ENCODE peak calls at places on chromosomes 4 and X, in four cellular contexts. B is GM23248; U is ascending aorta; K is CD8-positive, alpha-beta T cell. Z is an unnamed sample.
A peak's percentile ranks its signal among the peaks of the same experiment; 100 is the strongest.

GRCh38 chr4:70734168-70734954 is 12.6 kb downstream of the RUFY3 start:
- DNase-seq in B (peak; percentile 73), U (no peak), K (peak; percentile 19), Z (peak; percentile 8)

GRCh38 chrX:3263681-3264126 is 82.7 kb downstream of the MXRA5 start:
- DNase-seq in U (no peak), K (no peak), B (peak; percentile 41), Z (no peak)

GRCh38 chr4:96170198-96170597 is 330.3 kb downstream of the PDHA2 start:
- DNase-seq in K (no peak), B (no peak), U (no peak), Z (no peak)

GRCh38 chrX:39941332-39941920 is 156.3 kb downstream of the BCOR start:
- DNase-seq in K (no peak), B (no peak), U (no peak), Z (no peak)

GRCh38 chr4:39621582-39621981 is 17.1 kb downstream of the SMIM14 start:
- DNase-seq in K (no peak), B (peak; percentile 90), U (no peak), Z (no peak)

GRCh38 chr4:83109480-83110221 is 4.9 kb downstream of the PLAC8 start:
- DNase-seq in U (no peak), B (peak; percentile 66), K (peak; percentile 47), Z (no peak)

GRCh38 chrX:40947276-40947675 is 138.0 kb upstream of the USP9X start:
- DNase-seq in K (no peak), U (no peak), B (peak; percentile 79), Z (no peak)

GRCh38 chr4:87067120-87067885 is 132.5 kb downstream of the AFF1 start:
- DNase-seq in K (no peak), B (no peak), U (no peak), Z (no peak)

GRCh38 chr4:111849726-111850284 is 295.4 kb upstream of the FAM241A start:
- DNase-seq in B (peak; percentile 8), U (no peak), K (no peak), Z (no peak)

GRCh38 chr4:150415213-150415612 is 166.7 kb upstream of the MAB21L2 start:
- DNase-seq in B (no peak), U (no peak), K (no peak), Z (no peak)

GRCh38 chrX:124229374-124229773 is 103.1 kb upstream of the TEX13D start:
- DNase-seq in K (no peak), B (no peak), U (no peak), Z (no peak)

GRCh38 chr4:3666263-3666662 is 99.9 kb upstream of the ADRA2C start:
- DNase-seq in B (no peak), K (no peak), U (no peak), Z (no peak)

GRCh38 chrX:115553171-115553570 is 7.8 kb upstream of the PLS3 start:
- DNase-seq in B (no peak), K (no peak), U (no peak), Z (no peak)

GRCh38 chrX:39308126-39308525 is 506.9 kb downstream of the MID1IP1 start:
- DNase-seq in K (no peak), U (no peak), B (no peak), Z (no peak)

GRCh38 chr4:78439328-78439727 is 112.2 kb upstream of the ANXA3 start:
- DNase-seq in U (no peak), B (peak; percentile 32), K (no peak), Z (no peak)

GRCh38 chrX:9610774-9611392 is 146.0 kb downstream of the TBL1X start:
- DNase-seq in K (no peak), B (peak; percentile 53), U (no peak), Z (no peak)

GRCh38 chrX:39953879-39954278 is 143.9 kb downstream of the BCOR start:
- DNase-seq in B (no peak), K (no peak), U (no peak), Z (no peak)

GRCh38 chrX:134453631-134454030 is 6.3 kb upstream of the HPRT1 start:
- DNase-seq in K (no peak), U (no peak), B (no peak), Z (no peak)

GRCh38 chrX:130577431-130577830 is 175.6 kb downstream of the RBMX2 start:
- DNase-seq in K (no peak), U (no peak), B (no peak), Z (no peak)

GRCh38 chrX:25021132-25021498 is 5.3 kb upstream of the ARX start:
- DNase-seq in B (no peak), K (no peak), U (no peak), Z (no peak)

GRCh38 chrX:130139474-130140201 is 26.0 kb downstream of the AIFM1 start:
- DNase-seq in K (no peak), U (no peak), B (no peak), Z (no peak)

GRCh38 chr4:20288846-20289512 is 37.3 kb downstream of the SLIT2 start:
- DNase-seq in B (peak; percentile 83), K (no peak), U (no peak), Z (no peak)
- H3K27ac ChIP-seq in B (peak overlapping the region; percentile 49), K (no peak overlapping the region), U (no peak overlapping the region), Z (no peak overlapping the region)

GRCh38 chrX:148381603-148382002 is 118.8 kb upstream of the AFF2 start:
- DNase-seq in K (no peak), B (no peak), U (no peak), Z (no peak)
- H3K27ac ChIP-seq in K (peak overlapping the region; percentile 32), B (no peak overlapping the region), U (no peak overlapping the region), Z (no peak overlapping the region)

GRCh38 chr4:169017971-169018370 is 7.9 kb upstream of the CBR4 start:
- DNase-seq in B (no peak), K (no peak), U (no peak), Z (no peak)
- H3K27ac ChIP-seq in B (no peak overlapping the region), K (no peak overlapping the region), U (no peak overlapping the region), Z (no peak overlapping the region)

GRCh38 chr4:2483237-2483636 is 14.3 kb downstream of the RNF4 start:
- DNase-seq in U (no peak), B (no peak), K (no peak), Z (no peak)
- H3K27ac ChIP-seq in U (peak overlapping the region; percentile 61), B (peak overlapping the region; percentile 32), K (no peak overlapping the region), Z (peak overlapping the region; percentile 81)

DNA sequence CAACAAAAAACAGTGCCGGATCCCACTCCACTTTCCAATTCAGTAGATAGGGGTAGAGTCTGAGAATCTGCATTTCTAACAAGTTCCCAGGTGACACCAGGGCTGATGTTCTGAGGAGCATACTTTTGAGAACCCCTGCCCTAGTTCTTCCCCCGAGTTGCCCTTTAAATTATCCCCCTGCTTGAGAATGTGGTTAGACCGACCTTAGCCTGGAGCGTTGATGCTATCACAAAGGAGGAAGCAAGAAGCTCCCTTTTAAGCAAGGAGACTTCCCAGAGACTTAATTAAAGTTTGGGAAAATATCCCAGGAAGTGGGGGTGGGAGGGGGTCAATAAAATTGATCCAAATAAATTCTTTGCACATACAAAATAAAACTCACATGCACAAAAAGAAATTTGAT is 485.9 kb downstream of the SMARCA1 start:
- DNase-seq in K (no peak), U (no peak), B (no peak), Z (no peak)
- H3K27ac ChIP-seq in K (no peak overlapping the region), U (no peak overlapping the region), B (no peak overlapping the region), Z (no peak overlapping the region)

GRCh38 chrX:17459008-17459407 is 84.0 kb downstream of the NHS start:
- DNase-seq in B (peak; percentile 70), K (no peak), U (no peak), Z (no peak)

GRCh38 chrX:17453791-17454190 is 78.8 kb downstream of the NHS start:
- DNase-seq in K (no peak), U (no peak), B (no peak), Z (no peak)

GRCh38 chrX:17459596-17459995 is 84.6 kb downstream of the NHS start:
- DNase-seq in B (peak; percentile 78), K (no peak), U (no peak), Z (no peak)

DNA sequence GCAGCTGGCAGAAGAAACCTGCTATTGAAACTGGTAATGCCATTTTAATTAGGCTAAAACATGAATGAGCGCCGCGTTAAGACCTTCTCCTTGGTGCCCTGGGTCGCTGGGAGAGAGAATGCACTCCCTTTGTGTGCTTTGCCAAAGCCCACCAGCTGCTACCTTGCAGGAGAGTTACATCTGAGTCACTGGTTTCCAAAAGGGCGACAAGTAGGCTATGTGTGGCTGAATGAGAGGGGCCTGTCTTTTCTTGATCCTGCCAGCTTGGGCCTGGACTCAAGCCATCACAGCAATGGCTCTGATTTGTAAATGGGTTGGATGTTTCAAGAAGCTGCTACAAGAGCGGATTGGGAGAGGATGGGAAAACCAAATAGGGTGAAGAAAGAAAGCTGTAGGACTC is 81.5 kb downstream of the NHS start:
- DNase-seq in B (no peak), K (no peak), U (no peak), Z (peak; percentile 0)
- H3K27ac ChIP-seq in B (no peak overlapping the region), K (no peak overlapping the region), U (no peak overlapping the region), Z (no peak overlapping the region)